ENCODE peak calls at places on chromosomes 6 and 20, in four cellular contexts. One of them, this sample, is unnamed.

GRCh38 chr6:146985111-146985510 is 219.1 kb upstream of the STXBP5 start:
- DNase-seq in neural progenitor cell: peak
- DNase-seq in esophagus squamous epithelium: no peak
- DNase-seq in astrocyte of the cerebellum: no peak
- DNase-seq in this sample: no peak

GRCh38 chr6:144559865-144560603 is 274.9 kb downstream of the UTRN start:
- DNase-seq in astrocyte of the cerebellum: no peak
- DNase-seq in esophagus squamous epithelium: no peak
- DNase-seq in neural progenitor cell: no peak
- DNase-seq in this sample: no peak

GRCh38 chr6:161486326-161486725 is 212.5 kb upstream of the AGPAT4 start:
- DNase-seq in esophagus squamous epithelium: no peak
- DNase-seq in astrocyte of the cerebellum: peak
- DNase-seq in neural progenitor cell: no peak
- DNase-seq in this sample: no peak

GRCh38 chr6:79737172-79737571 is 106.0 kb downstream of the SH3BGRL2 start:
- DNase-seq in esophagus squamous epithelium: no peak
- DNase-seq in astrocyte of the cerebellum: no peak
- DNase-seq in neural progenitor cell: no peak
- DNase-seq in this sample: no peak

GRCh38 chr6:36743538-36744441 is 46.2 kb downstream of the RAB44 start:
- DNase-seq in neural progenitor cell: no peak
- DNase-seq in astrocyte of the cerebellum: no peak
- DNase-seq in esophagus squamous epithelium: no peak
- DNase-seq in this sample: no peak

GRCh38 chr20:33074675-33075074 is 4.8 kb upstream of the BPIFB4 start:
- DNase-seq in astrocyte of the cerebellum: no peak
- DNase-seq in neural progenitor cell: no peak
- DNase-seq in esophagus squamous epithelium: no peak
- DNase-seq in this sample: no peak

GRCh38 chr6:130132286-130132701 is 90.5 kb downstream of the SAMD3 start:
- DNase-seq in esophagus squamous epithelium: no peak
- DNase-seq in astrocyte of the cerebellum: no peak
- DNase-seq in neural progenitor cell: no peak
- DNase-seq in this sample: no peak

GRCh38 chr20:50298554-50299324 is 108.1 kb downstream of the CEBPB start:
- DNase-seq in esophagus squamous epithelium: no peak
- DNase-seq in neural progenitor cell: no peak
- DNase-seq in astrocyte of the cerebellum: no peak
- DNase-seq in this sample: no peak

GRCh38 chr6:43942616-43943015 is 172.6 kb downstream of the VEGFA start:
- DNase-seq in esophagus squamous epithelium: no peak
- DNase-seq in neural progenitor cell: no peak
- DNase-seq in astrocyte of the cerebellum: no peak
- DNase-seq in this sample: peak

GRCh38 chr6:17986656-17987575 is 519 bp downstream of the KIF13A start:
- DNase-seq in esophagus squamous epithelium: peak
- DNase-seq in astrocyte of the cerebellum: no peak
- DNase-seq in neural progenitor cell: peak
- DNase-seq in this sample: peak

GRCh38 chr6:155527443-155527842 is 71.8 kb upstream of the NOX3 start:
- DNase-seq in neural progenitor cell: no peak
- DNase-seq in astrocyte of the cerebellum: no peak
- DNase-seq in esophagus squamous epithelium: no peak
- DNase-seq in this sample: no peak

GRCh38 chr6:151141685-151142084 is 98.1 kb upstream of the AKAP12 start:
- DNase-seq in astrocyte of the cerebellum: no peak
- DNase-seq in esophagus squamous epithelium: no peak
- DNase-seq in neural progenitor cell: no peak
- DNase-seq in this sample: no peak

GRCh38 chr6:131292145-131292938 is 157.1 kb downstream of the AKAP7 start:
- DNase-seq in neural progenitor cell: peak
- DNase-seq in esophagus squamous epithelium: no peak
- DNase-seq in astrocyte of the cerebellum: no peak
- DNase-seq in this sample: no peak

GRCh38 chr6:111843347-111844147 is 29.7 kb downstream of the FYN start:
- DNase-seq in neural progenitor cell: no peak
- DNase-seq in astrocyte of the cerebellum: no peak
- DNase-seq in esophagus squamous epithelium: no peak
- DNase-seq in this sample: no peak

GRCh38 chr20:45306431-45306982 is at the start of gene RBPJL:
- DNase-seq in astrocyte of the cerebellum: no peak
- DNase-seq in neural progenitor cell: peak
- DNase-seq in esophagus squamous epithelium: no peak
- DNase-seq in this sample: no peak

GRCh38 chr20:52268184-52268583 is 76.6 kb upstream of the ZFP64 start:
- DNase-seq in astrocyte of the cerebellum: no peak
- DNase-seq in neural progenitor cell: no peak
- DNase-seq in esophagus squamous epithelium: no peak
- DNase-seq in this sample: no peak

GRCh38 chr6:15207923-15208322 is 37.9 kb upstream of the JARID2 start:
- DNase-seq in astrocyte of the cerebellum: peak
- DNase-seq in neural progenitor cell: peak
- DNase-seq in esophagus squamous epithelium: no peak
- DNase-seq in this sample: no peak

GRCh38 chr6:146258206-146258605 is 229.3 kb downstream of the GRM1 start:
- DNase-seq in neural progenitor cell: no peak
- DNase-seq in astrocyte of the cerebellum: no peak
- DNase-seq in esophagus squamous epithelium: no peak
- DNase-seq in this sample: no peak

GRCh38 chr20:56945057-56945456 is 316.0 kb downstream of the TFAP2C start:
- DNase-seq in neural progenitor cell: no peak
- DNase-seq in astrocyte of the cerebellum: no peak
- DNase-seq in esophagus squamous epithelium: no peak
- DNase-seq in this sample: no peak

GRCh38 chr6:29426654-29427053 is 11.9 kb downstream of the OR12D1 start:
- DNase-seq in neural progenitor cell: no peak
- DNase-seq in astrocyte of the cerebellum: no peak
- DNase-seq in esophagus squamous epithelium: no peak
- DNase-seq in this sample: no peak

GRCh38 chr6:5979650-5980427 is 26.9 kb downstream of the NRN1 start:
- DNase-seq in astrocyte of the cerebellum: no peak
- DNase-seq in neural progenitor cell: no peak
- DNase-seq in esophagus squamous epithelium: no peak
- DNase-seq in this sample: no peak

GRCh38 chr6:12009904-12010634 is 2.0 kb upstream of the HIVEP1 start:
- DNase-seq in neural progenitor cell: no peak
- DNase-seq in astrocyte of the cerebellum: no peak
- DNase-seq in esophagus squamous epithelium: no peak
- DNase-seq in this sample: no peak

GRCh38 chr6:44696686-44697085 is 309.2 kb downstream of the CDC5L start:
- DNase-seq in esophagus squamous epithelium: no peak
- DNase-seq in neural progenitor cell: no peak
- DNase-seq in astrocyte of the cerebellum: no peak
- DNase-seq in this sample: no peak

GRCh38 chr6:109610555-109610954 is 80.4 kb downstream of the AK9 start:
- DNase-seq in neural progenitor cell: no peak
- DNase-seq in esophagus squamous epithelium: no peak
- DNase-seq in astrocyte of the cerebellum: no peak
- DNase-seq in this sample: no peak

GRCh38 chr6:57135885-57136284 is 36.2 kb upstream of the BAG2 start:
- DNase-seq in esophagus squamous epithelium: no peak
- DNase-seq in astrocyte of the cerebellum: no peak
- DNase-seq in neural progenitor cell: no peak
- DNase-seq in this sample: no peak

GRCh38 chr20:44526129-44526528 is 4.3 kb upstream of the SERINC3 start:
- DNase-seq in astrocyte of the cerebellum: peak
- DNase-seq in neural progenitor cell: no peak
- DNase-seq in esophagus squamous epithelium: no peak
- DNase-seq in this sample: no peak

GRCh38 chr20:4369798-4370124 is 351.9 kb upstream of the PRND start:
- DNase-seq in astrocyte of the cerebellum: no peak
- DNase-seq in neural progenitor cell: no peak
- DNase-seq in esophagus squamous epithelium: no peak
- DNase-seq in this sample: no peak

GRCh38 chr20:46261456-46262253 is 46.6 kb downstream of the CDH22 start:
- DNase-seq in astrocyte of the cerebellum: no peak
- DNase-seq in esophagus squamous epithelium: no peak
- DNase-seq in neural progenitor cell: no peak
- DNase-seq in this sample: no peak

DNA sequence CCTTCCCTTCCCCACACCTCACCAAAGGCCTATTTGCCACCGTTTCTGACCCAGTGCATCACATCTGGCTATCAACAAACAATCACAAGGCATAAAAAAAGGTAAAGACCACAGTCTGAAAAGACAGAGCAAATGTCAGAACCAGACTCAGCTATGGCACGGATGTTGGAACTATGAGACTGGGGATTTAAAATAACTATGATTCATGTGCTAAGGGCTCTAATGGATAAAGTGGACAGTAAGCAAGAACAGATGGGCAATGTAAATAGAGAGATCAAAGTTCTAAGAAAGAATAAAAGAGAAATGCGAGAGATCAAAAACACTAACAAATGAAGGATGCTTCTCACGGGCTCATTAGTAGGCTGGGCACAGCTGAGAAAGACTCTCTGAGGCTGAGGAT is 99.5 kb downstream of the LAMP5 start:
- DNase-seq in esophagus squamous epithelium: no peak
- DNase-seq in neural progenitor cell: no peak
- DNase-seq in astrocyte of the cerebellum: no peak
- DNase-seq in this sample: no peak
- TF ChIP-seq CTCF in esophagus squamous epithelium: no peak
- TF ChIP-seq CTCF in neural progenitor cell: no peak
- TF ChIP-seq CTCF in astrocyte of the cerebellum: no peak
- TF ChIP-seq CTCF in this sample: no peak

DNA sequence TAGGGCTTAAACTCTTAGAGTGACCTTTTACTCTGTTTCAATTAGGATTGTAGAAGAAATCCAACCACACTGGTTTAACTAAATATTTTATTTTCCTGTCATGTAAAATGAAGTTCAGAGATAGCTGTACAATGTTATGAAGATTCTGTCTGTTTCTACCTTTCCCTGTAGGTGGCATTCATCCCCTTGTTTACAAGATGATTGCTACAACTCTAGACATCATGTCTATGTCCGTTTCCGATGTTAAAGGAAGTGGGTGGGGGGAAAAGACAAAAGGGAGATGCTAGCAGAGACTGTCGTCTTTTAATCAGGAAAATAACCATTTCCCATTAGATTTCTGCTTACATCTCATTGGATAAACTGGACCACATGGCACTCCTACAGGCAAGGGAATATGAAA is 30.9 kb upstream of the RIMS1 start:
- DNase-seq in esophagus squamous epithelium: no peak
- DNase-seq in neural progenitor cell: no peak
- DNase-seq in astrocyte of the cerebellum: no peak
- DNase-seq in this sample: no peak
- TF ChIP-seq CTCF in esophagus squamous epithelium: no peak
- TF ChIP-seq CTCF in neural progenitor cell: peak
- TF ChIP-seq CTCF in astrocyte of the cerebellum: no peak
- TF ChIP-seq CTCF in this sample: no peak

GRCh38 chr20:35267092-35267491 is 10.8 kb downstream of the MMP24OS start:
- DNase-seq in neural progenitor cell: no peak
- DNase-seq in esophagus squamous epithelium: no peak
- DNase-seq in astrocyte of the cerebellum: no peak
- DNase-seq in this sample: no peak

GRCh38 chr20:35263609-35264223 is 14.2 kb downstream of the MMP24OS start:
- DNase-seq in astrocyte of the cerebellum: no peak
- DNase-seq in esophagus squamous epithelium: no peak
- DNase-seq in neural progenitor cell: no peak
- DNase-seq in this sample: no peak

GRCh38 chr20:35260426-35260825 is 17.5 kb downstream of the MMP24OS start:
- DNase-seq in esophagus squamous epithelium: no peak
- DNase-seq in astrocyte of the cerebellum: no peak
- DNase-seq in neural progenitor cell: no peak
- DNase-seq in this sample: no peak

GRCh38 chr20:35269055-35269781 is 8.7 kb downstream of the MMP24OS start:
- DNase-seq in astrocyte of the cerebellum: peak
- DNase-seq in esophagus squamous epithelium: no peak
- DNase-seq in neural progenitor cell: peak
- DNase-seq in this sample: peak

DNA sequence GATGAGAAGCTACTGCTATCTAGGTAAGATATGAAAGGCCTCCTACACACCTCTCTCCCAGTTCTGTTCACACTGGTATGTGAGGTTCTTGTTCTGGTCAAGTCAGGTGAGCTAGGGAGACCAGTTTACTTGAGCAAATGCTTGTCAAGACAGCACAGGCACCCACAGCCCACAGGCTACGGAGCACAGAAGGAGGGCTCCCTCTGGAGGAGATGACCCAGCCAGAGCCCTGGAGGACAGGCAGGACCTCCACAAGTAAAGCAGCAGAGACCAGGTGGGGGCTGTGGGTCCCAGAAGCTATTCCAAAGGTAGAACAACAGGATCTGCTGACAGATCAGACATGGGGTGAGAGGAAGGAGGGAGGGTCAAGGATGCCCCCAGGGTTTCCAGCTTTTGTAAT is 13.2 kb downstream of the MMP24OS start:
- DNase-seq in astrocyte of the cerebellum: no peak
- DNase-seq in neural progenitor cell: no peak
- DNase-seq in esophagus squamous epithelium: no peak
- DNase-seq in this sample: no peak
- TF ChIP-seq CTCF in astrocyte of the cerebellum: peak
- TF ChIP-seq CTCF in neural progenitor cell: no peak
- TF ChIP-seq CTCF in esophagus squamous epithelium: no peak
- TF ChIP-seq CTCF in this sample: no peak

GRCh38 chr6:34474754-34475153 is 8.9 kb downstream of the PACSIN1 start:
- DNase-seq in esophagus squamous epithelium: no peak
- DNase-seq in astrocyte of the cerebellum: no peak
- DNase-seq in neural progenitor cell: no peak
- DNase-seq in this sample: no peak

GRCh38 chr6:34475167-34476047 is 9.5 kb downstream of the PACSIN1 start:
- DNase-seq in neural progenitor cell: no peak
- DNase-seq in esophagus squamous epithelium: no peak
- DNase-seq in astrocyte of the cerebellum: no peak
- DNase-seq in this sample: no peak

GRCh38 chr6:34469499-34469898 is 3.6 kb downstream of the PACSIN1 start:
- DNase-seq in esophagus squamous epithelium: no peak
- DNase-seq in astrocyte of the cerebellum: no peak
- DNase-seq in neural progenitor cell: no peak
- DNase-seq in this sample: no peak

GRCh38 chr6:34473967-34474366 is 8.1 kb downstream of the PACSIN1 start:
- DNase-seq in astrocyte of the cerebellum: no peak
- DNase-seq in neural progenitor cell: no peak
- DNase-seq in esophagus squamous epithelium: no peak
- DNase-seq in this sample: no peak

GRCh38 chr6:34472425-34472824 is 6.5 kb downstream of the PACSIN1 start:
- DNase-seq in neural progenitor cell: no peak
- DNase-seq in esophagus squamous epithelium: no peak
- DNase-seq in astrocyte of the cerebellum: no peak
- DNase-seq in this sample: no peak
- TF ChIP-seq CTCF in neural progenitor cell: no peak
- TF ChIP-seq CTCF in esophagus squamous epithelium: no peak
- TF ChIP-seq CTCF in astrocyte of the cerebellum: no peak
- TF ChIP-seq CTCF in this sample: no peak

GRCh38 chr6:31829633-31830492 is 2.3 kb downstream of the HSPA1B start:
- DNase-seq in astrocyte of the cerebellum: no peak
- DNase-seq in esophagus squamous epithelium: no peak
- DNase-seq in neural progenitor cell: peak
- DNase-seq in this sample: no peak
- TF ChIP-seq CTCF in astrocyte of the cerebellum: no peak
- TF ChIP-seq CTCF in esophagus squamous epithelium: peak
- TF ChIP-seq CTCF in neural progenitor cell: peak
- TF ChIP-seq CTCF in this sample: peak

GRCh38 chr6:133362813-133363212 is 121.7 kb downstream of the EYA4 start:
- DNase-seq in astrocyte of the cerebellum: no peak
- DNase-seq in neural progenitor cell: no peak
- DNase-seq in esophagus squamous epithelium: no peak
- DNase-seq in this sample: no peak

GRCh38 chr6:133369755-133370154 is 128.6 kb downstream of the EYA4 start:
- DNase-seq in esophagus squamous epithelium: no peak
- DNase-seq in neural progenitor cell: no peak
- DNase-seq in astrocyte of the cerebellum: no peak
- DNase-seq in this sample: no peak

GRCh38 chr6:133368664-133369063 is 127.5 kb downstream of the EYA4 start:
- DNase-seq in esophagus squamous epithelium: no peak
- DNase-seq in astrocyte of the cerebellum: no peak
- DNase-seq in neural progenitor cell: peak
- DNase-seq in this sample: no peak
- TF ChIP-seq CTCF in esophagus squamous epithelium: no peak
- TF ChIP-seq CTCF in astrocyte of the cerebellum: no peak
- TF ChIP-seq CTCF in neural progenitor cell: no peak
- TF ChIP-seq CTCF in this sample: no peak